ENCODE peak calls at places on chromosomes 5 and 9, in five cellular contexts. O is heart left ventricle; X is stimulated activated CD8-positive, alpha-beta memory T cell treated with anti-CD3 and anti-CD28 coated beads, Interleukin-7, amount 100 ng/mL, for 24 hours; Z is HEK293T; B is H9. R is an unnamed sample.

GRCh38 chr9:5787759-5788329 is 45.1 kb downstream of the ERMP1 start:
- DNase-seq in Z (no peak), B (no peak), O (no peak), X (no peak), R (no peak)

GRCh38 chr5:1017691-1018455 is 9.3 kb downstream of the NKD2 start:
- DNase-seq in O (peak), X (no peak), Z (no peak), B (no peak), R (peak)

GRCh38 chr5:42751044-42751443 is 5.6 kb upstream of the CCDC152 start:
- DNase-seq in B (no peak), Z (no peak), O (no peak), X (no peak), R (no peak)

GRCh38 chr5:10355071-10355889 is 1.8 kb downstream of the MARCHF6 start:
- DNase-seq in B (no peak), X (no peak), O (no peak), Z (no peak), R (no peak)

GRCh38 chr5:38871790-38872551 is 26.2 kb downstream of the OSMR start:
- DNase-seq in X (no peak), Z (no peak), B (no peak), O (no peak), R (no peak)

GRCh38 chr5:112154940-112155686 is 264.0 kb downstream of the EPB41L4A start:
- DNase-seq in Z (no peak), X (no peak), B (no peak), O (no peak), R (no peak)

GRCh38 chr9:19934301-19934868 is 145.5 kb upstream of the SLC24A2 start:
- DNase-seq in O (peak), B (peak), Z (no peak), X (no peak), R (no peak)

GRCh38 chr9:117403848-117404247 is 11.0 kb downstream of the ASTN2 start:
- DNase-seq in Z (no peak), O (no peak), X (no peak), B (no peak), R (no peak)

GRCh38 chr5:170791325-170791954 is 7.9 kb downstream of the GABRP start:
- DNase-seq in X (no peak), B (peak), O (no peak), Z (peak), R (peak)

GRCh38 chr5:150036513-150036912 is 36.0 kb downstream of the HMGXB3 start:
- DNase-seq in Z (no peak), O (no peak), X (no peak), B (no peak), R (no peak)